ENCODE peak calls at places on chromosomes 16 and 17, in eight cellular contexts. J is Karpas-422; Y is T-helper 1 cell; V is right lobe of liver; D is WTC11; O is mesendoderm; L is activated CD8-positive, alpha-beta memory T cell treated with anti-CD3 and anti-CD28 coated beads for 24 hours; C is activated naive CD4-positive, alpha-beta T cell. R is an unnamed sample.

GRCh38 chr16:83138976-83139690 is 512.4 kb downstream of the CDH13 start:
- DNase-seq in L (no peak), C (no peak), D (no peak), J (no peak), O (no peak), V (no peak), Y (no peak), R (no peak)

GRCh38 chr17:29179232-29180036 is 764 bp downstream of the MYO18A start:
- DNase-seq in O (peak; percentile 84), D (peak; percentile 89), Y (no peak), V (peak; percentile 93), C (no peak), J (no peak), L (peak; percentile 62), R (peak; percentile 80)

GRCh38 chr16:48906076-48906475 is 296.1 kb upstream of the N4BP1 start:
- DNase-seq in C (no peak), J (no peak), O (no peak), L (no peak), V (no peak), Y (no peak), D (no peak), R (no peak)

GRCh38 chr17:38868095-38868967 is 1.5 kb upstream of the LASP1 start:
- DNase-seq in J (peak; percentile 78), Y (no peak), D (no peak), C (no peak), O (peak; percentile 77), L (peak; percentile 66), V (peak; percentile 22), R (peak; percentile 70)

GRCh38 chr16:50024207-50024606 is 818 bp upstream of the CNEP1R1 start:
- DNase-seq in L (peak; percentile 60), O (no peak), V (no peak), D (no peak), Y (no peak), C (no peak), J (no peak), R (no peak)

GRCh38 chr17:17942846-17943245 is 29.4 kb downstream of the TOM1L2 start:
- DNase-seq in J (no peak), Y (no peak), O (peak; percentile 55), D (no peak), L (no peak), V (no peak), C (no peak), R (no peak)

GRCh38 chr17:30372755-30373154 is 6.0 kb upstream of the CPD start:
- DNase-seq in L (no peak), C (no peak), D (no peak), Y (no peak), O (peak; percentile 86), V (no peak), J (peak; percentile 65), R (no peak)

GRCh38 chr17:60599220-60599619 is 773 bp upstream of the PPM1D start:
- DNase-seq in L (no peak), V (no peak), J (peak; percentile 41), Y (no peak), O (no peak), C (no peak), D (no peak), R (no peak)

GRCh38 chr16:48850097-48850496 is 240.1 kb upstream of the N4BP1 start:
- DNase-seq in J (no peak), L (no peak), C (no peak), D (no peak), V (no peak), O (no peak), Y (no peak), R (no peak)

R was measured in left kidney.